ENCODE peak calls at places on chromosome 2, in five cellular contexts. D, S, T, C and L are unnamed samples.

GRCh38 chr2:232516556-232516955 is 3.6 kb upstream of the PRSS56 start:
- DNase-seq in C (no peak), S (no peak), D (no peak), T (no peak), L (no peak)

GRCh38 chr2:198465970-198466369 is 661.6 kb downstream of the PLCL1 start:
- DNase-seq in C (no peak), T (no peak), S (no peak), D (no peak), L (no peak)

GRCh38 chr2:193377789-193378188 is 1183.1 kb upstream of the TMEFF2 start:
- DNase-seq in C (no peak), S (no peak), D (no peak), T (no peak), L (no peak)

GRCh38 chr2:205716126-205716525 is 33.8 kb downstream of the NRP2 start:
- DNase-seq in D (no peak), S (peak; percentile 72), T (no peak), C (no peak), L (peak; percentile 67)

GRCh38 chr2:175730025-175730424 is 272.0 kb downstream of the LNPK start:
- DNase-seq in C (no peak), T (no peak), D (peak; percentile 40), S (no peak), L (no peak)

GRCh38 chr2:107534926-107535325 is 291.8 kb upstream of the RGPD4 start:
- DNase-seq in S (no peak), D (no peak), C (no peak), T (no peak), L (no peak)

GRCh38 chr2:216344206-216344957 is 27.9 kb downstream of the MARCHF4 start:
- DNase-seq in D (no peak), C (no peak), S (no peak), T (no peak), L (no peak)

GRCh38 chr2:127581050-127581345 is 45.5 kb downstream of the MYO7B start:
- DNase-seq in T (no peak), C (peak; percentile 27), D (no peak), S (no peak), L (no peak)

GRCh38 chr2:235024951-235025773 is 73.3 kb downstream of the SH3BP4 start:
- DNase-seq in C (no peak), D (no peak), T (no peak), S (no peak), L (no peak)

GRCh38 chr2:48754874-48755273 is 650 bp downstream of the LHCGR start:
- DNase-seq in T (no peak), D (no peak), C (peak; percentile 54), S (no peak), L (no peak)

DNA sequence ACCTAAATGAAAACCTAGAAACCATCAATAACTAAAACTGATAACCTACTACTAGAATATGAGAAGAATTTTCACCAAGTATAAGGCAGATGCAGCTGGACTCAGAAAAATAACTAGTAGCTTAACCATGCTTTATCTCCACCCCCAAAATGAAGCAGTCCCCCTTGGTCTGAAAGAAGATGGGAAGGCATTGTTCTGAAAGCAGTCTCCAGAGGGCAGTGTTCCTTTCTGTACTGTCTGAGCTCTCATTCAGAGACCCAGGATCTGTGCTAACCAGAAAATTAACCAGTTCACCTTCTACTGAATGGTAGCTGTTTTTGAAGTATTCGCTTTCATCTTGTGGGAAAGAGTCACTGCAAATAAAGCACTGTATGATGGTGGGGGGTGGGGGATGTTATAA is 273.0 kb downstream of the PDE11A start:
- DNase-seq in T (no peak), D (peak; percentile 27), C (no peak), S (peak; percentile 59), L (peak; percentile 22)
- TF ChIP-seq ATF2 in T (no peak), D (no peak), C (no peak), S (no peak), L (no peak)

GRCh38 chr2:228699400-228699799 is 517.9 kb upstream of the SPHKAP start:
- DNase-seq in D (no peak), S (no peak), T (no peak), C (no peak), L (no peak)

GRCh38 chr2:228698963-228699362 is 517.5 kb upstream of the SPHKAP start:
- DNase-seq in S (no peak), D (no peak), C (no peak), T (no peak), L (no peak)

GRCh38 chr2:228700638-228701037 is 519.2 kb upstream of the SPHKAP start:
- DNase-seq in C (no peak), S (no peak), T (no peak), D (no peak), L (no peak)

GRCh38 chr2:228699888-228700287 is 518.4 kb upstream of the SPHKAP start:
- DNase-seq in D (no peak), T (no peak), C (no peak), S (no peak), L (no peak)

GRCh38 chr2:228697456-228697855 is 516.0 kb upstream of the SPHKAP start:
- DNase-seq in S (no peak), C (no peak), T (no peak), D (no peak), L (no peak)
- TF ChIP-seq ATF2 in S (no peak), C (no peak), T (no peak), D (no peak), L (no peak)

DNA sequence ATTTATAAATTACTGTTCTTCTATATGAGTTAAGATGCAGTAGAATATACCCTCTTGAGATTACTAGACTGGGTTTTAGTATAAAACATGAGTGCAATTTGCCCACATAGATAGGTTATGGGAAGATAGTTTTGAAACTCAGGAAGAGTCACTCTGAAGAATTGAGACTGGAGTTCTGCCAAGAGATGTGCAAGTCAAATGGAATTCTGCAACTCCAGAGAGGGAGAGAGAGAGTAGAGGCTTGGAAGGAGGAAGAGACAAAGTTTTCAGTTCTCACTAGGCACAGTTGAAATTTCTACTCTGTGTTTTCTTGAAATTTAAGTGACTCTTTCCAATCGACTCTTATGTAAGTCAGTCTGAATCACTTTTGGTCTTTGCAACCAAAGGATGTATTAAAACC is 878.8 kb downstream of the TSN start:
- DNase-seq in S (no peak), T (no peak), C (no peak), D (no peak), L (no peak)
- TF ChIP-seq ATF2 in S (no peak), T (no peak), C (no peak), D (no peak), L (no peak)

DNA sequence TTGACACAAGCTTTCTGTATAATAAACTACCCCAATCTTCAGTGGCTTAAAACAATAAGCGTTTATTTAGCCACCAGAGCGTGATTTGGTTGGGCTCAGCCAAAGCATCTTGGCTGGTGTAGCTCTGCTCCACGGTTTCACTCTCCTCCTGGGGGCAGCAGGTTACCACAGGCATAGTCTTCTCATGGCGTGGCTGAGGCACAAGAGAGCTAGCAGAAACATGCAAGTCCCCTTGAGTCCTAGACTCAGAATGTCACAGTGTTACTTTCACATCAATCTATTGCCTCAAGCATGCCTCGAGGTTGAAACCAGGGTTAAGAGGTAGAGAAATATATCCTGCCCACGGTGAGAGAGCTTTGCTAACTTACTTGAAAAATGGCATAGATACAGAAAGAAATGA is 19.9 kb upstream of the SLC9A2 start:
- DNase-seq in T (no peak), C (no peak), D (no peak), S (no peak), L (peak; percentile 14)
- TF ChIP-seq ATF2 in T (no peak), C (no peak), D (no peak), S (no peak), L (no peak)

GRCh38 chr2:54560146-54560881 is 104.2 kb downstream of the SPTBN1 start:
- DNase-seq in D (no peak), S (peak; percentile 54), C (no peak), T (no peak), L (no peak)
- TF ChIP-seq ATF2 in D (peak; percentile 11), S (no peak), C (no peak), T (peak; percentile 93), L (no peak)

DNA sequence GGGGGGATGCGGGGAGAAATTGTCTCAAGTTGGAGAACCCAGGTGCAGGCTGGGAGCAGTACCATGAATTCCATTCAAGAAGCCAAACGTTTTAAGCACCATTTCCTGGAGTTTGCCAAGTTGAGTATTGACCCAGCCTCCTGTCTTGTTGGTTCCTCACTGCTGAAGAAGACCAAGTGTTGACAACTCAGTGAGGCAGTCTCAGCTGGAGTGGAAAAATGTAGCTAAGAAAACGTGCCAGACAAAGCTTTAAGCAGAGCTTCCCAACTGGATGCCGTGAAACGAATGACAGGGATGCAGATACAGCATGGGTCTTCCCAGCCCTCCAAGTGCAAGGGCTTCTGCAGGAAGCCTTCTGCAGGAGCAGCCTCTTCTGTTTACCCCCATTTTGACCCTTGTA is 788 bp upstream of the INPP1 start:
- DNase-seq in D (no peak), S (no peak), C (no peak), T (no peak), L (no peak)
- TF ChIP-seq ATF2 in D (no peak), S (no peak), C (no peak), T (no peak), L (no peak)

GRCh38 chr2:20416723-20417122 is 30.2 kb upstream of the RHOB start:
- DNase-seq in S (no peak), T (no peak), C (no peak), D (no peak), L (no peak)

GRCh38 chr2:20419007-20419576 is 27.8 kb upstream of the RHOB start:
- DNase-seq in D (peak; percentile 65), C (no peak), T (no peak), S (no peak), L (no peak)

GRCh38 chr2:20414806-20415205 is 32.1 kb upstream of the RHOB start:
- DNase-seq in D (no peak), S (no peak), T (no peak), C (no peak), L (no peak)

GRCh38 chr2:20418519-20418918 is 28.4 kb upstream of the RHOB start:
- DNase-seq in D (no peak), S (no peak), T (no peak), C (no peak), L (no peak)

DNA sequence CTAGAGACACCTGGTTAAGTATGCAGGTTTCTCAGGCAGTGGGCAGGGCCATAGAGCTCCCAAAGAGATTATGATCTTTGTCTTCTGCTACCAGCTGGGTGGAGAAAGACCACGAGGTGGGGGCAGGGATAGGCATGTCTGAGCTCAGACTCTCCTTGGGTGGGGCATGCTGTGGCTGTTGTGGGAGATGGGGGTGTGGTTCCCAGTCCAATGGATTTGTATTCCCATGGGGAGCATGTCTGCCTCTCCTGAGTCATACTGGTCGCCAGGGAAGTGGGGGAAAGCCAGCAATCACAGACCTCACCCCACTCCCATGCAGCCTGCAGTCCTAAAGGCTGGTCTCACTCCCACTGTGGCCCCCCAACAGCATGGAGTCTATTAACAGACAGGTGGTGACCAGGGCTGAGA is 31.4 kb upstream of the RHOB start:
- DNase-seq in T (no peak), D (no peak), S (no peak), C (no peak), L (no peak)
- TF ChIP-seq ATF2 in T (no peak), D (no peak), S (no peak), C (no peak), L (no peak)

GRCh38 chr2:67633212-67633856 is 236.2 kb downstream of the ETAA1 start:
- DNase-seq in D (no peak), S (no peak), T (no peak), C (no peak), L (no peak)

GRCh38 chr2:67627456-67627855 is 230.3 kb downstream of the ETAA1 start:
- DNase-seq in C (no peak), D (no peak), S (no peak), T (no peak), L (no peak)

GRCh38 chr2:67628892-67629291 is 231.8 kb downstream of the ETAA1 start:
- DNase-seq in C (no peak), D (no peak), S (no peak), T (no peak), L (no peak)

GRCh38 chr2:67626656-67627055 is 229.5 kb downstream of the ETAA1 start:
- DNase-seq in C (no peak), T (no peak), D (no peak), S (no peak), L (no peak)

GRCh38 chr2:67631474-67631873 is 234.3 kb downstream of the ETAA1 start:
- DNase-seq in D (no peak), S (no peak), C (no peak), T (no peak), L (no peak)
- TF ChIP-seq ATF2 in D (no peak), S (no peak), C (no peak), T (no peak), L (no peak)